ENCODE peak calls at places on chromosomes 16 and 17, in nine cellular contexts. F, S, H, C, K, T, Y, L and R are unnamed samples.

GRCh38 chr17:69967910-69968411 is 107.1 kb upstream of the KCNJ16 start:
- DNase-seq in F (no peak), S (no peak), H (no peak), C (peak), K (peak), T (peak), Y (peak), L (peak), R (no peak)

GRCh38 chr16:17277981-17278381 is 192.8 kb downstream of the XYLT1 start:
- DNase-seq in F (peak), S (no peak), H (peak), C (peak), K (no peak), T (peak), Y (peak), L (no peak), R (peak)

GRCh38 chr17:59872351-59872750 is 20.4 kb downstream of the TUBD1 start:
- DNase-seq in F (no peak), S (no peak), H (no peak), C (no peak), K (no peak), T (no peak), Y (no peak), L (no peak), R (no peak)

GRCh38 chr16:2147378-2147777 is 1.0 kb upstream of the RAB26 start:
- DNase-seq in F (no peak), S (no peak), H (peak), C (no peak), K (no peak), T (no peak), Y (no peak), L (no peak), R (no peak)

GRCh38 chr16:71894229-71894920 is 956 bp upstream of the IST1 start:
- DNase-seq in F (peak), S (peak), H (peak), C (peak), K (no peak), T (peak), Y (peak), L (no peak), R (peak)

GRCh38 chr17:43818966-43819365 is 14.0 kb downstream of the MPP3 start:
- DNase-seq in F (no peak), S (no peak), H (no peak), C (no peak), K (no peak), T (no peak), Y (no peak), L (no peak), R (no peak)

GRCh38 chr17:17781591-17782424 is 55.0 kb downstream of the SREBF1 start:
- DNase-seq in F (no peak), S (peak), H (peak), C (peak), K (no peak), T (peak), Y (peak), L (no peak), R (peak)

GRCh38 chr17:51805765-51806164 is 352.7 kb downstream of the CA10 start:
- DNase-seq in F (no peak), S (no peak), H (no peak), C (no peak), K (no peak), T (no peak), Y (no peak), L (no peak), R (no peak)

GRCh38 chr17:58172369-58173071 is 5.7 kb downstream of the OR4D2 start:
- DNase-seq in F (peak), S (no peak), H (no peak), C (peak), K (no peak), T (no peak), Y (peak), L (no peak), R (peak)

GRCh38 chr17:18070861-18071340 is 16.8 kb upstream of the DRG2 start:
- DNase-seq in F (peak), S (no peak), H (no peak), C (peak), K (no peak), T (peak), Y (peak), L (no peak), R (no peak)

GRCh38 chr17:68514809-68515208 is 2.6 kb downstream of the PRKAR1A start:
- DNase-seq in F (no peak), S (no peak), H (no peak), C (peak), K (no peak), T (peak), Y (peak), L (no peak), R (peak)

GRCh38 chr17:79628861-79629547 is 18.2 kb upstream of the RBFOX3 start:
- DNase-seq in F (no peak), S (peak), H (peak), C (no peak), K (no peak), T (no peak), Y (no peak), L (no peak), R (no peak)

GRCh38 chr16:7074715-7075114 is 257.9 kb upstream of the RBFOX1 start:
- DNase-seq in F (no peak), S (no peak), H (no peak), C (no peak), K (no peak), T (no peak), Y (no peak), L (no peak), R (no peak)